ENCODE peak calls at places on chromosomes 12 and 14, in five cellular contexts. One of them, this sample, is unnamed.

GRCh38 chr12:45962553-45963325 is 27.6 kb downstream of the SCAF11 start:
- DNase-seq in T follicular helper cell: no peak
- DNase-seq in RCC 7860: no peak
- DNase-seq in T-helper 2 cell: no peak
- DNase-seq in right cardiac atrium: no peak
- DNase-seq in this sample: no peak

GRCh38 chr12:26431211-26431610 is 235.8 kb downstream of the SSPN start:
- DNase-seq in T follicular helper cell: no peak
- DNase-seq in RCC 7860: no peak
- DNase-seq in T-helper 2 cell: no peak
- DNase-seq in right cardiac atrium: no peak
- DNase-seq in this sample: peak; percentile 21

GRCh38 chr14:24721772-24722171 is 87.8 kb upstream of the GZMB start:
- DNase-seq in T follicular helper cell: no peak
- DNase-seq in RCC 7860: no peak
- DNase-seq in T-helper 2 cell: no peak
- DNase-seq in right cardiac atrium: no peak
- DNase-seq in this sample: no peak

GRCh38 chr12:88816201-88816600 is 235.9 kb upstream of the KITLG start:
- DNase-seq in T follicular helper cell: no peak
- DNase-seq in RCC 7860: no peak
- DNase-seq in T-helper 2 cell: no peak
- DNase-seq in right cardiac atrium: no peak
- DNase-seq in this sample: no peak

GRCh38 chr12:93883436-93884154 is 206.4 kb downstream of the CRADD start:
- DNase-seq in T follicular helper cell: no peak
- DNase-seq in RCC 7860: peak; percentile 59
- DNase-seq in T-helper 2 cell: no peak
- DNase-seq in right cardiac atrium: no peak
- DNase-seq in this sample: no peak

GRCh38 chr12:122870867-122871664 is 24.9 kb downstream of the VPS37B start:
- DNase-seq in T follicular helper cell: no peak
- DNase-seq in RCC 7860: no peak
- DNase-seq in T-helper 2 cell: no peak
- DNase-seq in right cardiac atrium: peak; percentile 80
- DNase-seq in this sample: no peak

GRCh38 chr12:94079965-94080683 is 68.3 kb upstream of the PLXNC1 start:
- DNase-seq in T follicular helper cell: no peak
- DNase-seq in RCC 7860: no peak
- DNase-seq in T-helper 2 cell: no peak
- DNase-seq in right cardiac atrium: no peak
- DNase-seq in this sample: no peak

GRCh38 chr12:105342464-105342863 is 12.0 kb downstream of the C12orf75 start:
- DNase-seq in T follicular helper cell: no peak
- DNase-seq in RCC 7860: no peak
- DNase-seq in T-helper 2 cell: no peak
- DNase-seq in right cardiac atrium: no peak
- DNase-seq in this sample: no peak

GRCh38 chr14:77498984-77499527 is 440 bp upstream of the ISM2 start:
- DNase-seq in T follicular helper cell: no peak
- DNase-seq in RCC 7860: no peak
- DNase-seq in T-helper 2 cell: no peak
- DNase-seq in right cardiac atrium: no peak
- DNase-seq in this sample: no peak

GRCh38 chr12:78085562-78086182 is 255.0 kb downstream of the NAV3 start:
- DNase-seq in T follicular helper cell: no peak
- DNase-seq in RCC 7860: no peak
- DNase-seq in T-helper 2 cell: no peak
- DNase-seq in right cardiac atrium: no peak
- DNase-seq in this sample: no peak

GRCh38 chr12:98998697-98999299 is 353.7 kb downstream of the APAF1 start:
- DNase-seq in T follicular helper cell: no peak
- DNase-seq in RCC 7860: peak; percentile 18
- DNase-seq in T-helper 2 cell: no peak
- DNase-seq in right cardiac atrium: no peak
- DNase-seq in this sample: peak; percentile 30

GRCh38 chr14:104749111-104749649 is 3.8 kb upstream of the SIVA1 start:
- DNase-seq in T follicular helper cell: no peak
- DNase-seq in RCC 7860: no peak
- DNase-seq in T-helper 2 cell: no peak
- DNase-seq in right cardiac atrium: peak; percentile 85
- DNase-seq in this sample: no peak